ENCODE peak calls at places on chromosomes 3 and 15, in six cellular contexts. H is iris pigment epithelial cell; P is NAMALWA; D is SJSA1; K is naive thymus-derived CD8-positive, alpha-beta T cell; T is activated gamma-delta T cell treated with Interleukin-2 at 50 U/mL for 16 hours. Z is an unnamed sample.

GRCh38 chr3:187242435-187242834 is 45.1 kb downstream of the RTP1 start:
- DNase-seq in H (peak), P (no peak), D (no peak), K (no peak), T (no peak), Z (no peak)

GRCh38 chr3:141336672-141337522 is 31.4 kb upstream of the ZBTB38 start:
- DNase-seq in H (peak), P (peak), D (peak), K (no peak), T (no peak), Z (no peak)

GRCh38 chr3:27349832-27350231 is 19.4 kb downstream of the NEK10 start:
- DNase-seq in H (no peak), P (no peak), D (no peak), K (no peak), T (no peak), Z (no peak)

GRCh38 chr3:179768080-179768479 is 115.2 kb downstream of the USP13 start:
- DNase-seq in H (peak), P (peak), D (peak), K (no peak), T (no peak), Z (no peak)

GRCh38 chr15:50145451-50145872 is 26.4 kb upstream of the ATP8B4 start:
- DNase-seq in H (peak), P (peak), D (peak), K (no peak), T (no peak), Z (peak)

GRCh38 chr15:58503139-58504027 is 71.6 kb downstream of the LIPC start:
- DNase-seq in H (no peak), P (no peak), D (no peak), K (no peak), T (no peak), Z (no peak)

GRCh38 chr3:48420561-48420960 is 9.3 kb downstream of the PLXNB1 start:
- DNase-seq in H (no peak), P (no peak), D (no peak), K (no peak), T (no peak), Z (no peak)

GRCh38 chr15:74302821-74303359 is 64.6 kb downstream of the CYP11A1 start:
- DNase-seq in H (peak), P (peak), D (peak), K (peak), T (no peak), Z (no peak)

GRCh38 chr3:112302061-112302830 is 8.2 kb upstream of the SLC9C1 start:
- DNase-seq in H (peak), P (peak), D (no peak), K (no peak), T (no peak), Z (no peak)

Z was measured in naive thymus-derived CD4-positive, alpha-beta T cell.